ENCODE peak calls at places on chromosomes 4 and X, in six cellular contexts. One of them, this sample, is unnamed. For H3K4me1, the result is how much of the 10 kb centered on the place peaks cover.

GRCh38 chr4:145845118-145845517 is 93.5 kb downstream of the ZNF827 start:
- DNase-seq in upper lobe of right lung: no peak
- DNase-seq in psoas muscle: no peak
- DNase-seq in endodermal cell: no peak
- DNase-seq in gastrocnemius medialis: no peak
- DNase-seq in cardiac muscle cell: no peak
- DNase-seq in this sample: no peak

GRCh38 chr4:23097251-23097650 is 404.5 kb downstream of the GBA3 start:
- DNase-seq in psoas muscle: no peak
- DNase-seq in gastrocnemius medialis: no peak
- DNase-seq in cardiac muscle cell: peak
- DNase-seq in endodermal cell: no peak
- DNase-seq in upper lobe of right lung: no peak
- DNase-seq in this sample: no peak

GRCh38 chrX:68929332-68930150 is 100.7 kb downstream of the EFNB1 start:
- DNase-seq in psoas muscle: peak
- DNase-seq in upper lobe of right lung: no peak
- DNase-seq in gastrocnemius medialis: peak
- DNase-seq in endodermal cell: no peak
- DNase-seq in cardiac muscle cell: peak
- DNase-seq in this sample: no peak

GRCh38 chr4:52173470-52174055 is 122.5 kb downstream of the SPATA18 start:
- DNase-seq in gastrocnemius medialis: peak
- DNase-seq in cardiac muscle cell: peak
- DNase-seq in psoas muscle: peak
- DNase-seq in upper lobe of right lung: no peak
- DNase-seq in endodermal cell: no peak
- DNase-seq in this sample: no peak

GRCh38 chr4:8643441-8643840 is 50.9 kb downstream of the CPZ start:
- DNase-seq in gastrocnemius medialis: no peak
- DNase-seq in upper lobe of right lung: peak
- DNase-seq in endodermal cell: no peak
- DNase-seq in cardiac muscle cell: no peak
- DNase-seq in psoas muscle: no peak
- DNase-seq in this sample: no peak

GRCh38 chr4:73573794-73574528 is 46.3 kb downstream of the RASSF6 start:
- DNase-seq in cardiac muscle cell: peak
- DNase-seq in psoas muscle: peak
- DNase-seq in endodermal cell: peak
- DNase-seq in upper lobe of right lung: no peak
- DNase-seq in gastrocnemius medialis: no peak
- DNase-seq in this sample: peak

GRCh38 chrX:1451676-1452496 is 823 bp downstream of the ASMTL start:
- DNase-seq in psoas muscle: peak
- DNase-seq in gastrocnemius medialis: no peak
- DNase-seq in endodermal cell: peak
- DNase-seq in upper lobe of right lung: peak
- DNase-seq in cardiac muscle cell: no peak
- DNase-seq in this sample: peak

GRCh38 chr4:172155838-172156345 is 342.7 kb downstream of the GALNTL6 start:
- DNase-seq in endodermal cell: no peak
- DNase-seq in upper lobe of right lung: no peak
- DNase-seq in gastrocnemius medialis: no peak
- DNase-seq in cardiac muscle cell: no peak
- DNase-seq in psoas muscle: no peak
- DNase-seq in this sample: no peak

GRCh38 chr4:174648859-174649258 is 126.6 kb upstream of the HPGD start:
- DNase-seq in cardiac muscle cell: no peak
- DNase-seq in endodermal cell: no peak
- DNase-seq in gastrocnemius medialis: no peak
- DNase-seq in upper lobe of right lung: no peak
- DNase-seq in psoas muscle: no peak
- DNase-seq in this sample: no peak

GRCh38 chr4:119113033-119113655 is 22.5 kb upstream of the MYOZ2 start:
- DNase-seq in cardiac muscle cell: peak
- DNase-seq in gastrocnemius medialis: no peak
- DNase-seq in endodermal cell: no peak
- DNase-seq in psoas muscle: no peak
- DNase-seq in upper lobe of right lung: no peak
- DNase-seq in this sample: no peak

GRCh38 chr4:151013491-151013890 is 1.6 kb downstream of the LRBA start:
- DNase-seq in endodermal cell: no peak
- DNase-seq in psoas muscle: no peak
- DNase-seq in cardiac muscle cell: no peak
- DNase-seq in upper lobe of right lung: no peak
- DNase-seq in gastrocnemius medialis: no peak
- DNase-seq in this sample: no peak

GRCh38 chr4:101862595-101862994 is 72.1 kb downstream of the BANK1 start:
- DNase-seq in endodermal cell: no peak
- DNase-seq in cardiac muscle cell: no peak
- DNase-seq in psoas muscle: no peak
- DNase-seq in gastrocnemius medialis: no peak
- DNase-seq in upper lobe of right lung: no peak
- DNase-seq in this sample: no peak

GRCh38 chr4:90328558-90328957 is 201.4 kb downstream of the CCSER1 start:
- DNase-seq in gastrocnemius medialis: no peak
- DNase-seq in cardiac muscle cell: peak
- DNase-seq in psoas muscle: no peak
- DNase-seq in upper lobe of right lung: peak
- DNase-seq in endodermal cell: no peak
- DNase-seq in this sample: no peak

GRCh38 chr4:63036159-63036866 is 1372.9 kb downstream of the TECRL start:
- DNase-seq in upper lobe of right lung: no peak
- DNase-seq in gastrocnemius medialis: no peak
- DNase-seq in endodermal cell: no peak
- DNase-seq in psoas muscle: no peak
- DNase-seq in cardiac muscle cell: no peak
- DNase-seq in this sample: no peak

GRCh38 chrX:148049441-148049840 is 68.3 kb downstream of the FMR1NB start:
- DNase-seq in cardiac muscle cell: peak
- DNase-seq in upper lobe of right lung: no peak
- DNase-seq in endodermal cell: no peak
- DNase-seq in gastrocnemius medialis: no peak
- DNase-seq in psoas muscle: no peak
- DNase-seq in this sample: peak

GRCh38 chr4:25993564-25994185 is 79.7 kb downstream of the SMIM20 start:
- DNase-seq in upper lobe of right lung: no peak
- DNase-seq in cardiac muscle cell: peak
- DNase-seq in gastrocnemius medialis: no peak
- DNase-seq in endodermal cell: peak
- DNase-seq in psoas muscle: peak
- DNase-seq in this sample: peak

GRCh38 chr4:109278594-109279031 is 23.8 kb downstream of the COL25A1 start:
- DNase-seq in gastrocnemius medialis: no peak
- DNase-seq in upper lobe of right lung: no peak
- DNase-seq in psoas muscle: no peak
- DNase-seq in endodermal cell: no peak
- DNase-seq in cardiac muscle cell: no peak
- DNase-seq in this sample: no peak

GRCh38 chrX:72127332-72127731 is 4.4 kb downstream of the RTL5 start:
- DNase-seq in cardiac muscle cell: no peak
- DNase-seq in upper lobe of right lung: no peak
- DNase-seq in endodermal cell: no peak
- DNase-seq in psoas muscle: no peak
- DNase-seq in gastrocnemius medialis: no peak
- DNase-seq in this sample: no peak

GRCh38 chr4:22978656-22979055 is 285.9 kb downstream of the GBA3 start:
- DNase-seq in gastrocnemius medialis: no peak
- DNase-seq in upper lobe of right lung: no peak
- DNase-seq in endodermal cell: no peak
- DNase-seq in psoas muscle: no peak
- DNase-seq in cardiac muscle cell: no peak
- DNase-seq in this sample: no peak

GRCh38 chr4:121728798-121729226 is 32.0 kb upstream of the ANXA5 start:
- DNase-seq in gastrocnemius medialis: no peak
- DNase-seq in endodermal cell: no peak
- DNase-seq in cardiac muscle cell: peak
- DNase-seq in upper lobe of right lung: no peak
- DNase-seq in psoas muscle: no peak
- DNase-seq in this sample: no peak

GRCh38 chrX:53474707-53475106 is 40.5 kb upstream of the HSD17B10 start:
- DNase-seq in endodermal cell: no peak
- DNase-seq in gastrocnemius medialis: no peak
- DNase-seq in psoas muscle: no peak
- DNase-seq in cardiac muscle cell: no peak
- DNase-seq in upper lobe of right lung: no peak
- DNase-seq in this sample: no peak

GRCh38 chr4:68271851-68272756 is 26.6 kb upstream of the TMPRSS11B start:
- DNase-seq in endodermal cell: peak
- DNase-seq in cardiac muscle cell: peak
- DNase-seq in psoas muscle: no peak
- DNase-seq in gastrocnemius medialis: no peak
- DNase-seq in upper lobe of right lung: no peak
- DNase-seq in this sample: no peak

GRCh38 chr4:142434519-142435224 is 411.4 kb downstream of the INPP4B start:
- DNase-seq in cardiac muscle cell: no peak
- DNase-seq in upper lobe of right lung: no peak
- DNase-seq in gastrocnemius medialis: no peak
- DNase-seq in psoas muscle: no peak
- DNase-seq in endodermal cell: peak
- DNase-seq in this sample: no peak

GRCh38 chr4:63430105-63430504 is 979.1 kb downstream of the TECRL start:
- DNase-seq in cardiac muscle cell: no peak
- DNase-seq in upper lobe of right lung: no peak
- DNase-seq in psoas muscle: no peak
- DNase-seq in endodermal cell: no peak
- DNase-seq in gastrocnemius medialis: no peak
- DNase-seq in this sample: no peak

GRCh38 chrX:72620550-72621145 is 48.0 kb upstream of the HDAC8 start:
- DNase-seq in gastrocnemius medialis: peak
- DNase-seq in endodermal cell: no peak
- DNase-seq in cardiac muscle cell: peak
- DNase-seq in psoas muscle: peak
- DNase-seq in upper lobe of right lung: no peak
- DNase-seq in this sample: no peak

GRCh38 chr4:90145331-90145730 is 18.1 kb downstream of the CCSER1 start:
- DNase-seq in endodermal cell: no peak
- DNase-seq in psoas muscle: no peak
- DNase-seq in cardiac muscle cell: no peak
- DNase-seq in gastrocnemius medialis: no peak
- DNase-seq in upper lobe of right lung: no peak
- DNase-seq in this sample: no peak

GRCh38 chrX:74297766-74298165 is 6.2 kb upstream of the ZCCHC13 start:
- DNase-seq in upper lobe of right lung: no peak
- DNase-seq in gastrocnemius medialis: no peak
- DNase-seq in endodermal cell: no peak
- DNase-seq in psoas muscle: no peak
- DNase-seq in cardiac muscle cell: no peak
- DNase-seq in this sample: no peak

GRCh38 chr4:71932941-71933340 is 98.9 kb upstream of the NPFFR2 start:
- DNase-seq in endodermal cell: no peak
- DNase-seq in cardiac muscle cell: no peak
- DNase-seq in gastrocnemius medialis: no peak
- DNase-seq in upper lobe of right lung: no peak
- DNase-seq in psoas muscle: no peak
- DNase-seq in this sample: no peak

GRCh38 chrX:14359316-14359715 is 170.0 kb upstream of the GLRA2 start:
- DNase-seq in gastrocnemius medialis: no peak
- DNase-seq in upper lobe of right lung: no peak
- DNase-seq in psoas muscle: no peak
- DNase-seq in endodermal cell: no peak
- DNase-seq in cardiac muscle cell: no peak
- DNase-seq in this sample: no peak

GRCh38 chr4:8849266-8850073 is 22.2 kb downstream of the HMX1 start:
- DNase-seq in gastrocnemius medialis: no peak
- DNase-seq in endodermal cell: peak
- DNase-seq in psoas muscle: peak
- DNase-seq in cardiac muscle cell: no peak
- DNase-seq in upper lobe of right lung: peak
- DNase-seq in this sample: no peak

GRCh38 chr4:52995341-52996030 is 133.4 kb downstream of the RASL11B start:
- DNase-seq in endodermal cell: no peak
- DNase-seq in gastrocnemius medialis: no peak
- DNase-seq in psoas muscle: no peak
- DNase-seq in upper lobe of right lung: no peak
- DNase-seq in cardiac muscle cell: peak
- DNase-seq in this sample: no peak

DNA sequence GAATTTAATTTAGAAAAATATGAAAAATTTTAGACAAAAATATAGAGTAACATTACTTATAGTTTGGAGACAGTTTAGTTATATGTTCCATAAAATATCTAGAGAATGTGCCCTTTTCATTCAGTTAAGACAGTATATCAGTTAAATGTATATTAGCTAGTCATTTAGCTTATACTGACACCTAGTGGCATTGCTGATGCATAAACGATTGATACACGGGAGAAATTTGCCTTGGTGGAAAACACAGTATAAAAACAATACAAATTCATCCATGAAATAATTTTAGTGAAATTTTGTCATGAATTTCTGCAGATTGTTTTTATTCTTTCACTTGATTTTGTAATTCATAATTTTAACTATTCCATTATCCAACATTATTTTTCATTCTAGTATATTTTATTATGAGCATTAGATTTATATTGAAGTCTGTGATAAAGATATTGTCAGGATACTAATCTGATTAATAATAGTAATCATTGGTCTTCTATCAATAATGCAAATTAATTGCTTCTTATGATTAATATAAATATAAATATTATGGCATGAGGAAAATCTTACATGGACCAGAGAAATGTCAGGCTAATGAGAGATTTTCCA is 219.0 kb downstream of the TLL1 start:
- DNase-seq in endodermal cell: no peak
- DNase-seq in gastrocnemius medialis: no peak
- DNase-seq in upper lobe of right lung: no peak
- DNase-seq in cardiac muscle cell: peak
- DNase-seq in psoas muscle: no peak
- DNase-seq in this sample: no peak
- TF ChIP-seq CTCF in endodermal cell: peak
- TF ChIP-seq CTCF in gastrocnemius medialis: peak
- TF ChIP-seq CTCF in upper lobe of right lung: peak
- TF ChIP-seq CTCF in cardiac muscle cell: peak
- TF ChIP-seq CTCF in psoas muscle: peak
- TF ChIP-seq CTCF in this sample: peak

GRCh38 chr4:45554423-45554822 is 569.4 kb downstream of the GABRG1 start:
- DNase-seq in upper lobe of right lung: no peak
- DNase-seq in psoas muscle: no peak
- DNase-seq in endodermal cell: no peak
- DNase-seq in cardiac muscle cell: peak
- DNase-seq in gastrocnemius medialis: no peak
- DNase-seq in this sample: no peak

GRCh38 chr4:45550766-45551366 is 573.0 kb downstream of the GABRG1 start:
- DNase-seq in cardiac muscle cell: no peak
- DNase-seq in upper lobe of right lung: no peak
- DNase-seq in gastrocnemius medialis: no peak
- DNase-seq in psoas muscle: no peak
- DNase-seq in endodermal cell: no peak
- DNase-seq in this sample: no peak
- H3K4me1 ChIP-seq in cardiac muscle cell: under half
- H3K4me1 ChIP-seq in upper lobe of right lung: under half
- H3K4me1 ChIP-seq in gastrocnemius medialis: under half
- H3K4me1 ChIP-seq in psoas muscle: under half
- H3K4me1 ChIP-seq in endodermal cell: under half
- H3K4me1 ChIP-seq in this sample: under half

GRCh38 chrX:48466696-48467095 is 3.4 kb downstream of the SLC38A5 start:
- DNase-seq in endodermal cell: peak
- DNase-seq in gastrocnemius medialis: no peak
- DNase-seq in upper lobe of right lung: no peak
- DNase-seq in psoas muscle: no peak
- DNase-seq in cardiac muscle cell: no peak
- DNase-seq in this sample: peak
- TF ChIP-seq CTCF in endodermal cell: peak
- TF ChIP-seq CTCF in gastrocnemius medialis: no peak
- TF ChIP-seq CTCF in upper lobe of right lung: peak
- TF ChIP-seq CTCF in psoas muscle: no peak
- TF ChIP-seq CTCF in cardiac muscle cell: peak
- TF ChIP-seq CTCF in this sample: peak

GRCh38 chr4:85477538-85477937 is 2.6 kb downstream of the ARHGAP24 start:
- DNase-seq in gastrocnemius medialis: no peak
- DNase-seq in psoas muscle: no peak
- DNase-seq in upper lobe of right lung: no peak
- DNase-seq in endodermal cell: no peak
- DNase-seq in cardiac muscle cell: no peak
- DNase-seq in this sample: no peak
- H3K4me1 ChIP-seq in gastrocnemius medialis: under half
- H3K4me1 ChIP-seq in psoas muscle: under half
- H3K4me1 ChIP-seq in upper lobe of right lung: under half
- H3K4me1 ChIP-seq in endodermal cell: under half
- H3K4me1 ChIP-seq in cardiac muscle cell: under half
- H3K4me1 ChIP-seq in this sample: under half

This sample was measured in DND-41.